ENCODE peak calls at places on chromosomes 13 and 19, in ten cellular contexts. I, D, H, A, K, Q, O, C, T and X are unnamed samples.

GRCh38 chr13:20142019-20142926 is 18.6 kb downstream of the GJA3 start:
- DNase-seq in Q (no peak), D (no peak), T (no peak), C (no peak), K (no peak), A (no peak), H (no peak), I (no peak), O (no peak), X (no peak)

GRCh38 chr13:26471807-26472206 is 85.7 kb upstream of the WASF3 start:
- DNase-seq in T (no peak), K (no peak), D (no peak), H (no peak), Q (no peak), O (no peak), I (no peak), A (no peak), C (peak), X (no peak)

GRCh38 chr19:32224371-32225244 is 120.8 kb upstream of the ZNF507 start:
- DNase-seq in Q (peak), O (peak), C (peak), I (peak), T (peak), H (peak), K (peak), D (peak), A (peak), X (peak)

GRCh38 chr19:18198374-18198773 is 5.4 kb downstream of the MPV17L2 start:
- DNase-seq in O (no peak), D (no peak), A (no peak), T (no peak), I (no peak), Q (no peak), C (no peak), K (no peak), H (no peak), X (no peak)

GRCh38 chr13:109790951-109791605 is 4.7 kb upstream of the IRS2 start:
- DNase-seq in O (peak), D (no peak), I (peak), H (no peak), T (peak), Q (no peak), A (peak), K (no peak), C (no peak), X (no peak)

GRCh38 chr19:44746946-44747738 is 1.4 kb upstream of the BCL3 start:
- DNase-seq in K (peak), Q (peak), A (peak), I (peak), H (peak), T (peak), D (peak), O (peak), C (peak), X (peak)

GRCh38 chr19:52670046-52670445 is 31.9 kb upstream of the ZNF83 start:
- DNase-seq in Q (no peak), I (no peak), T (no peak), D (no peak), A (peak), K (no peak), C (no peak), O (no peak), H (no peak), X (peak)

GRCh38 chr19:3556978-3557460 is 367 bp downstream of the MFSD12 start:
- DNase-seq in K (no peak), O (peak), T (no peak), D (peak), Q (no peak), H (peak), I (peak), A (peak), C (no peak), X (peak)

GRCh38 chr13:37047032-37047431 is 12.5 kb downstream of the SUPT20H start:
- DNase-seq in O (no peak), A (no peak), K (no peak), H (no peak), C (no peak), T (no peak), I (no peak), Q (no peak), D (no peak), X (no peak)

GRCh38 chr13:50378513-50378970 is 363.3 kb downstream of the KCNRG start:
- DNase-seq in D (no peak), A (no peak), H (no peak), C (no peak), K (no peak), I (no peak), Q (no peak), O (no peak), T (no peak), X (no peak)

GRCh38 chr13:113220877-113221276 is 11.5 kb downstream of the CUL4A start:
- DNase-seq in K (no peak), I (no peak), D (no peak), C (no peak), T (peak), H (no peak), Q (no peak), A (no peak), O (no peak), X (no peak)

GRCh38 chr19:45179063-45179847 is 671 bp downstream of the BLOC1S3 start:
- DNase-seq in Q (peak), I (peak), H (peak), D (peak), A (no peak), O (no peak), K (peak), C (no peak), T (peak), X (no peak)

GRCh38 chr19:41223431-41224234 is 4.6 kb downstream of the AXL start:
- DNase-seq in A (peak), C (no peak), H (no peak), D (no peak), I (no peak), K (peak), O (peak), Q (no peak), T (peak), X (peak)

GRCh38 chr19:44712864-44713515 is 14.0 kb downstream of the CEACAM16 start:
- DNase-seq in T (no peak), A (no peak), I (no peak), Q (no peak), H (no peak), C (no peak), O (no peak), K (no peak), D (no peak), X (no peak)

GRCh38 chr19:2015611-2015950 is at the start of gene BTBD2:
- DNase-seq in K (no peak), D (peak), Q (no peak), A (peak), I (no peak), O (no peak), T (peak), H (peak), C (no peak), X (peak)

GRCh38 chr19:17692566-17692965 is 4.4 kb upstream of the UNC13A start:
- DNase-seq in K (no peak), A (no peak), I (no peak), D (no peak), C (no peak), O (no peak), H (no peak), T (no peak), Q (no peak), X (no peak)

GRCh38 chr13:27868639-27869435 is 51.0 kb upstream of the PDX1 start:
- DNase-seq in I (no peak), A (peak), T (peak), O (peak), C (no peak), H (no peak), K (no peak), Q (no peak), D (no peak), X (peak)

GRCh38 chr19:29714953-29715694 is at the start of gene C19orf12:
- DNase-seq in D (peak), A (no peak), H (peak), I (peak), T (peak), O (peak), K (peak), Q (peak), C (peak), X (peak)

GRCh38 chr19:11887618-11888531 is at the start of gene ZNF69:
- DNase-seq in C (peak), D (peak), I (peak), Q (peak), K (peak), O (peak), A (peak), T (peak), H (peak), X (no peak)

GRCh38 chr13:46382224-46382623 is 4.8 kb downstream of the RUBCNL start:
- DNase-seq in T (no peak), H (no peak), D (no peak), K (no peak), I (no peak), C (no peak), A (no peak), Q (no peak), O (no peak), X (no peak)

GRCh38 chr13:110055089-110055488 is 251.9 kb downstream of the COL4A1 start:
- DNase-seq in C (no peak), T (no peak), K (no peak), A (no peak), H (no peak), I (no peak), O (no peak), D (no peak), Q (no peak), X (no peak)

GRCh38 chr19:16168465-16169081 is 4.8 kb downstream of the CIB3 start:
- DNase-seq in T (peak), D (no peak), H (no peak), K (no peak), O (no peak), Q (no peak), C (no peak), A (peak), I (no peak), X (peak)

GRCh38 chr13:113465241-113465640 is 12.0 kb upstream of the ADPRHL1 start:
- DNase-seq in H (no peak), I (no peak), A (no peak), D (no peak), T (no peak), K (no peak), Q (no peak), O (no peak), C (no peak), X (no peak)

GRCh38 chr13:48156466-48156865 is 61.6 kb upstream of the MED4 start:
- DNase-seq in T (no peak), C (no peak), H (peak), D (peak), O (no peak), Q (peak), A (peak), K (peak), I (peak), X (no peak)

GRCh38 chr19:13629687-13630357 is 123.5 kb upstream of the CACNA1A start:
- DNase-seq in Q (no peak), C (no peak), H (no peak), A (peak), D (peak), T (peak), K (no peak), I (no peak), O (no peak), X (peak)

GRCh38 chr13:97076898-97077297 is 82.6 kb upstream of the OXGR1 start:
- DNase-seq in I (no peak), C (no peak), H (no peak), T (peak), A (no peak), O (peak), D (no peak), K (no peak), Q (peak), X (no peak)

GRCh38 chr13:97295279-97296182 is 73.4 kb downstream of the MBNL2 start:
- DNase-seq in T (peak), D (no peak), H (no peak), C (no peak), K (no peak), I (no peak), O (peak), A (peak), Q (no peak), X (peak)

GRCh38 chr19:18610556-18611326 is 1.9 kb upstream of the TMEM59L start:
- DNase-seq in C (no peak), T (no peak), A (no peak), K (no peak), D (no peak), O (no peak), I (no peak), H (no peak), Q (no peak), X (no peak)

GRCh38 chr13:22235285-22235949 is 564.5 kb downstream of the FGF9 start:
- DNase-seq in I (no peak), A (peak), T (no peak), C (no peak), Q (no peak), H (no peak), D (peak), O (no peak), K (no peak), X (no peak)

GRCh38 chr19:2495651-2496316 is 19.9 kb downstream of the GADD45B start:
- DNase-seq in Q (peak), D (no peak), T (peak), O (no peak), K (peak), A (no peak), C (no peak), H (no peak), I (no peak), X (no peak)

GRCh38 chr13:57970404-57970803 is 338.9 kb downstream of the PCDH17 start:
- DNase-seq in O (no peak), C (no peak), A (no peak), Q (no peak), I (no peak), H (no peak), T (no peak), D (no peak), K (no peak), X (no peak)

GRCh38 chr13:64480648-64481047 is 2749.5 kb downstream of the PCDH9 start:
- DNase-seq in A (no peak), H (no peak), Q (no peak), D (no peak), C (no peak), I (no peak), O (no peak), K (no peak), T (no peak), X (no peak)